ENCODE peak calls at places on chromosomes 2 and 18, in six cellular contexts. One of them, this sample, is unnamed. For H3K4me1, the result is how much of the 10 kb centered on the place peaks cover.

GRCh38 chr2:83742117-83742782 is 716.8 kb downstream of the SUCLG1 start:
- DNase-seq in upper lobe of left lung: no peak
- DNase-seq in IMR-90: no peak
- DNase-seq in sigmoid colon: no peak
- DNase-seq in A549: peak
- DNase-seq in uterus: no peak
- DNase-seq in this sample: peak

GRCh38 chr2:36466135-36466534 is 110.6 kb downstream of the CRIM1 start:
- DNase-seq in upper lobe of left lung: no peak
- DNase-seq in IMR-90: no peak
- DNase-seq in sigmoid colon: no peak
- DNase-seq in A549: no peak
- DNase-seq in uterus: no peak
- DNase-seq in this sample: no peak

GRCh38 chr2:32792416-32792815 is 154.3 kb upstream of the LTBP1 start:
- DNase-seq in upper lobe of left lung: no peak
- DNase-seq in IMR-90: no peak
- DNase-seq in sigmoid colon: no peak
- DNase-seq in A549: no peak
- DNase-seq in uterus: no peak
- DNase-seq in this sample: no peak

GRCh38 chr2:56505885-56506284 is 322.1 kb downstream of the CCDC85A start:
- DNase-seq in upper lobe of left lung: no peak
- DNase-seq in IMR-90: no peak
- DNase-seq in sigmoid colon: no peak
- DNase-seq in A549: no peak
- DNase-seq in uterus: no peak
- DNase-seq in this sample: no peak

GRCh38 chr2:151040036-151040435 is 221.6 kb downstream of the RBM43 start:
- DNase-seq in upper lobe of left lung: no peak
- DNase-seq in IMR-90: peak
- DNase-seq in sigmoid colon: no peak
- DNase-seq in A549: no peak
- DNase-seq in uterus: no peak
- DNase-seq in this sample: no peak

GRCh38 chr2:20429528-20429927 is 17.3 kb upstream of the RHOB start:
- DNase-seq in upper lobe of left lung: no peak
- DNase-seq in IMR-90: no peak
- DNase-seq in sigmoid colon: no peak
- DNase-seq in A549: no peak
- DNase-seq in uterus: no peak
- DNase-seq in this sample: no peak

GRCh38 chr18:62844850-62845643 is 129.7 kb downstream of the PHLPP1 start:
- DNase-seq in upper lobe of left lung: no peak
- DNase-seq in IMR-90: no peak
- DNase-seq in sigmoid colon: no peak
- DNase-seq in A549: no peak
- DNase-seq in uterus: no peak
- DNase-seq in this sample: no peak

GRCh38 chr18:4017479-4017878 is 437.6 kb downstream of the DLGAP1 start:
- DNase-seq in upper lobe of left lung: no peak
- DNase-seq in IMR-90: peak
- DNase-seq in sigmoid colon: no peak
- DNase-seq in A549: peak
- DNase-seq in uterus: no peak
- DNase-seq in this sample: no peak

GRCh38 chr18:79519751-79520472 is 124.2 kb downstream of the NFATC1 start:
- DNase-seq in upper lobe of left lung: no peak
- DNase-seq in IMR-90: peak
- DNase-seq in sigmoid colon: no peak
- DNase-seq in A549: no peak
- DNase-seq in uterus: no peak
- DNase-seq in this sample: peak

GRCh38 chr2:39492095-39492590 is 55.1 kb upstream of the MAP4K3 start:
- DNase-seq in upper lobe of left lung: no peak
- DNase-seq in IMR-90: peak
- DNase-seq in sigmoid colon: no peak
- DNase-seq in A549: peak
- DNase-seq in uterus: no peak
- DNase-seq in this sample: no peak

GRCh38 chr2:219294356-219295351 is 14.5 kb downstream of the PTPRN start:
- DNase-seq in upper lobe of left lung: peak
- DNase-seq in IMR-90: peak
- DNase-seq in sigmoid colon: peak
- DNase-seq in A549: peak
- DNase-seq in uterus: peak
- DNase-seq in this sample: peak

GRCh38 chr2:215882689-215883088 is 130.7 kb downstream of the MREG start:
- DNase-seq in upper lobe of left lung: no peak
- DNase-seq in IMR-90: peak
- DNase-seq in sigmoid colon: no peak
- DNase-seq in A549: no peak
- DNase-seq in uterus: no peak
- DNase-seq in this sample: no peak

GRCh38 chr18:75341267-75341666 is 86.2 kb downstream of the SMIM21 start:
- DNase-seq in upper lobe of left lung: no peak
- DNase-seq in IMR-90: no peak
- DNase-seq in sigmoid colon: no peak
- DNase-seq in A549: no peak
- DNase-seq in uterus: no peak
- DNase-seq in this sample: no peak

GRCh38 chr2:158912122-158912521 is 56.3 kb upstream of the TANC1 start:
- DNase-seq in upper lobe of left lung: no peak
- DNase-seq in IMR-90: no peak
- DNase-seq in sigmoid colon: no peak
- DNase-seq in A549: no peak
- DNase-seq in uterus: no peak
- DNase-seq in this sample: no peak

GRCh38 chr18:10760986-10761385 is 235.2 kb downstream of the NAPG start:
- DNase-seq in upper lobe of left lung: no peak
- DNase-seq in IMR-90: no peak
- DNase-seq in sigmoid colon: no peak
- DNase-seq in A549: no peak
- DNase-seq in uterus: no peak
- DNase-seq in this sample: no peak

GRCh38 chr2:186842373-186842772 is 6.6 kb downstream of the ZSWIM2 start:
- DNase-seq in upper lobe of left lung: no peak
- DNase-seq in IMR-90: no peak
- DNase-seq in sigmoid colon: no peak
- DNase-seq in A549: no peak
- DNase-seq in uterus: no peak
- DNase-seq in this sample: no peak

GRCh38 chr2:217832115-217832514 is 170.7 kb downstream of the TNS1 start:
- DNase-seq in upper lobe of left lung: no peak
- DNase-seq in IMR-90: no peak
- DNase-seq in sigmoid colon: no peak
- DNase-seq in A549: no peak
- DNase-seq in uterus: no peak
- DNase-seq in this sample: no peak

GRCh38 chr2:188280811-188281222 is 10.9 kb upstream of the GULP1 start:
- DNase-seq in upper lobe of left lung: no peak
- DNase-seq in IMR-90: no peak
- DNase-seq in sigmoid colon: no peak
- DNase-seq in A549: peak
- DNase-seq in uterus: no peak
- DNase-seq in this sample: no peak

GRCh38 chr2:65429799-65430514 is 2.4 kb downstream of the SPRED2 start:
- DNase-seq in upper lobe of left lung: no peak
- DNase-seq in IMR-90: no peak
- DNase-seq in sigmoid colon: no peak
- DNase-seq in A549: no peak
- DNase-seq in uterus: peak
- DNase-seq in this sample: no peak

GRCh38 chr18:48798334-48799197 is 152.2 kb downstream of the SMAD7 start:
- DNase-seq in upper lobe of left lung: peak
- DNase-seq in IMR-90: no peak
- DNase-seq in sigmoid colon: peak
- DNase-seq in A549: no peak
- DNase-seq in uterus: peak
- DNase-seq in this sample: no peak

GRCh38 chr2:44245068-44245861 is 30.0 kb upstream of the SLC3A1 start:
- DNase-seq in upper lobe of left lung: no peak
- DNase-seq in IMR-90: no peak
- DNase-seq in sigmoid colon: no peak
- DNase-seq in A549: peak
- DNase-seq in uterus: no peak
- DNase-seq in this sample: no peak

GRCh38 chr2:170503971-170504819 is 210.9 kb upstream of the SP5 start:
- DNase-seq in upper lobe of left lung: no peak
- DNase-seq in IMR-90: no peak
- DNase-seq in sigmoid colon: no peak
- DNase-seq in A549: no peak
- DNase-seq in uterus: no peak
- DNase-seq in this sample: no peak

GRCh38 chr2:221601376-221601775 is 29.3 kb upstream of the EPHA4 start:
- DNase-seq in upper lobe of left lung: no peak
- DNase-seq in IMR-90: no peak
- DNase-seq in sigmoid colon: no peak
- DNase-seq in A549: no peak
- DNase-seq in uterus: no peak
- DNase-seq in this sample: no peak

GRCh38 chr2:31023550-31023949 is 114.7 kb downstream of the GALNT14 start:
- DNase-seq in upper lobe of left lung: no peak
- DNase-seq in IMR-90: no peak
- DNase-seq in sigmoid colon: no peak
- DNase-seq in A549: no peak
- DNase-seq in uterus: no peak
- DNase-seq in this sample: no peak

GRCh38 chr2:234632527-234633391 is 135.9 kb upstream of the ARL4C start:
- DNase-seq in upper lobe of left lung: no peak
- DNase-seq in IMR-90: peak
- DNase-seq in sigmoid colon: no peak
- DNase-seq in A549: no peak
- DNase-seq in uterus: no peak
- DNase-seq in this sample: no peak

GRCh38 chr2:234348081-234348480 is 148.8 kb downstream of the ARL4C start:
- DNase-seq in upper lobe of left lung: no peak
- DNase-seq in IMR-90: no peak
- DNase-seq in sigmoid colon: no peak
- DNase-seq in A549: no peak
- DNase-seq in uterus: no peak
- DNase-seq in this sample: no peak

GRCh38 chr2:120346667-120347358 is 877 bp downstream of the INHBB start:
- DNase-seq in upper lobe of left lung: no peak
- DNase-seq in IMR-90: peak
- DNase-seq in sigmoid colon: no peak
- DNase-seq in A549: peak
- DNase-seq in uterus: no peak
- DNase-seq in this sample: no peak

GRCh38 chr18:58041633-58042032 is 2.4 kb upstream of the NEDD4L start:
- DNase-seq in upper lobe of left lung: no peak
- DNase-seq in IMR-90: no peak
- DNase-seq in sigmoid colon: no peak
- DNase-seq in A549: no peak
- DNase-seq in uterus: no peak
- DNase-seq in this sample: no peak

GRCh38 chr2:219245148-219245898 is at the start of the genes GLB1L and STK16:
- DNase-seq in upper lobe of left lung: peak
- DNase-seq in IMR-90: peak
- DNase-seq in sigmoid colon: peak
- DNase-seq in A549: peak
- DNase-seq in uterus: peak
- DNase-seq in this sample: peak

GRCh38 chr18:711693-712400 is 583 bp downstream of the ENOSF1 start:
- DNase-seq in upper lobe of left lung: peak
- DNase-seq in IMR-90: peak
- DNase-seq in sigmoid colon: peak
- DNase-seq in A549: peak
- DNase-seq in uterus: peak
- DNase-seq in this sample: peak
- TF ChIP-seq POLR2A in upper lobe of left lung: no peak
- TF ChIP-seq POLR2A in IMR-90: peak
- TF ChIP-seq POLR2A in sigmoid colon: no peak
- TF ChIP-seq POLR2A in A549: no peak
- TF ChIP-seq POLR2A in uterus: no peak
- TF ChIP-seq POLR2A in this sample: no peak

GRCh38 chr2:68426885-68427579 is 40.1 kb downstream of the FBXO48 start:
- DNase-seq in upper lobe of left lung: no peak
- DNase-seq in IMR-90: peak
- DNase-seq in sigmoid colon: no peak
- DNase-seq in A549: peak
- DNase-seq in uterus: no peak
- DNase-seq in this sample: no peak

GRCh38 chr2:68426446-68426845 is 40.6 kb downstream of the FBXO48 start:
- DNase-seq in upper lobe of left lung: no peak
- DNase-seq in IMR-90: no peak
- DNase-seq in sigmoid colon: no peak
- DNase-seq in A549: no peak
- DNase-seq in uterus: no peak
- DNase-seq in this sample: no peak

GRCh38 chr2:68423966-68424650 is 43.0 kb downstream of the FBXO48 start:
- DNase-seq in upper lobe of left lung: no peak
- DNase-seq in IMR-90: no peak
- DNase-seq in sigmoid colon: no peak
- DNase-seq in A549: no peak
- DNase-seq in uterus: no peak
- DNase-seq in this sample: no peak

GRCh38 chr2:68428132-68428531 is 39.0 kb downstream of the FBXO48 start:
- DNase-seq in upper lobe of left lung: no peak
- DNase-seq in IMR-90: no peak
- DNase-seq in sigmoid colon: no peak
- DNase-seq in A549: no peak
- DNase-seq in uterus: no peak
- DNase-seq in this sample: no peak

GRCh38 chr2:68425503-68425902 is 41.6 kb downstream of the FBXO48 start:
- DNase-seq in upper lobe of left lung: no peak
- DNase-seq in IMR-90: no peak
- DNase-seq in sigmoid colon: no peak
- DNase-seq in A549: no peak
- DNase-seq in uterus: no peak
- DNase-seq in this sample: no peak
- H3K4me1 ChIP-seq in upper lobe of left lung: under half
- H3K4me1 ChIP-seq in IMR-90: under half
- H3K4me1 ChIP-seq in sigmoid colon: under half
- H3K4me1 ChIP-seq in A549: under half
- H3K4me1 ChIP-seq in uterus: under half
- H3K4me1 ChIP-seq in this sample: under half

GRCh38 chr2:198114064-198114463 is 309.7 kb downstream of the PLCL1 start:
- DNase-seq in upper lobe of left lung: no peak
- DNase-seq in IMR-90: no peak
- DNase-seq in sigmoid colon: no peak
- DNase-seq in A549: no peak
- DNase-seq in uterus: no peak
- DNase-seq in this sample: no peak
- TF ChIP-seq CTCF in upper lobe of left lung: no peak
- TF ChIP-seq CTCF in IMR-90: no peak
- TF ChIP-seq CTCF in sigmoid colon: no peak
- TF ChIP-seq CTCF in A549: no peak
- TF ChIP-seq CTCF in uterus: no peak
- TF ChIP-seq CTCF in this sample: no peak

DNA sequence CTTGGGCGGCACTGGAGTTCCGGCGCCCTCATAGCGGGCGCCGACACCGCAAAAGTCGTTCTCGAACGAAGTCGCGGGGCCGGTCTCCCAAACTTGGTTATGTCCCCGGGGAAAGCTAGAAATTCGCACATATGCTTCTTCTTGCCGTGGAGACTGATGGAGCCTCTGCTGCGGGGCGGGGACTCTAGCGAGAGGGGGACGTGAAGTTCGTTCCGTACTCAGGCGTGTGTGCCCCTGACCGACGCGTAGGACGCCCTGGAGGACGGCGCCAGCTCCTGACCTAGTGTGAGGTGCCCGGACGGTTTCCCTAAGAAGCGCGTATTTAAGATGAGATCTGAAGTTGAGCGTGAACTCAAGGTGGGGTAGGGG is 465 bp downstream of the RBM44 start:
- DNase-seq in upper lobe of left lung: no peak
- DNase-seq in IMR-90: no peak
- DNase-seq in sigmoid colon: no peak
- DNase-seq in A549: no peak
- DNase-seq in uterus: no peak
- DNase-seq in this sample: no peak
- TF ChIP-seq POLR2A in upper lobe of left lung: no peak
- TF ChIP-seq POLR2A in IMR-90: no peak
- TF ChIP-seq POLR2A in sigmoid colon: no peak
- TF ChIP-seq POLR2A in A549: no peak
- TF ChIP-seq POLR2A in uterus: no peak
- TF ChIP-seq POLR2A in this sample: no peak